ENCODE peak calls at places on chromosomes 11 and 22, in nine cellular contexts. G, F, H, I, R, N, U, O and W are unnamed samples.

GRCh38 chr22:30869996-30870395 is 98.6 kb downstream of the MORC2 start:
- DNase-seq in U (no peak), N (no peak), R (no peak), O (no peak), G (no peak), F (no peak), H (no peak), I (no peak), W (no peak)

GRCh38 chr11:68987211-68987610 is 6.4 kb upstream of the MRGPRD start:
- DNase-seq in U (no peak), G (no peak), I (peak; percentile 8), H (no peak), O (no peak), N (no peak), F (no peak), R (no peak), W (no peak)

GRCh38 chr11:118086913-118087768 is at the start of gene SMIM35:
- DNase-seq in U (no peak), F (no peak), N (no peak), R (no peak), G (no peak), I (no peak), O (no peak), H (no peak), W (no peak)

GRCh38 chr22:27820896-27821866 is 19.6 kb upstream of the MN1 start:
- DNase-seq in F (no peak), G (no peak), O (no peak), H (no peak), U (no peak), I (peak; percentile 63), R (no peak), N (no peak), W (no peak)

GRCh38 chr11:119375629-119376196 is 5.8 kb downstream of the USP2 start:
- DNase-seq in H (peak; percentile 60), I (peak; percentile 86), O (peak; percentile 34), U (no peak), F (peak; percentile 27), R (no peak), N (no peak), G (peak; percentile 93), W (no peak)

GRCh38 chr11:113331436-113331835 is 17.1 kb downstream of the TTC12 start:
- DNase-seq in I (no peak), F (no peak), G (no peak), H (no peak), N (no peak), O (no peak), U (no peak), R (no peak), W (no peak)

GRCh38 chr11:126282361-126282741 is 542 bp upstream of the TIRAP start:
- DNase-seq in U (no peak), I (no peak), H (peak; percentile 47), N (no peak), F (peak; percentile 39), O (peak; percentile 50), G (peak; percentile 52), R (no peak), W (no peak)

GRCh38 chr11:80167766-80168165 is 726.9 kb upstream of the TENM4 start:
- DNase-seq in F (no peak), R (peak; percentile 15), I (no peak), N (no peak), G (no peak), U (no peak), O (no peak), H (peak; percentile 49), W (no peak)

GRCh38 chr11:58573451-58574104 is 2.1 kb downstream of the LPXN start:
- DNase-seq in H (peak; percentile 84), U (no peak), N (no peak), F (peak; percentile 88), O (no peak), I (peak; percentile 40), R (peak; percentile 84), G (peak; percentile 52), W (peak; percentile 79)

GRCh38 chr22:22576244-22576988 is 17.4 kb upstream of the PRAME start:
- DNase-seq in U (no peak), R (peak; percentile 55), F (peak; percentile 45), I (no peak), G (peak; percentile 41), N (no peak), H (peak; percentile 29), O (peak; percentile 78), W (no peak)

GRCh38 chr22:25113316-25113721 is 86.3 kb upstream of the CRYBB3 start:
- DNase-seq in U (no peak), N (no peak), H (no peak), O (no peak), G (no peak), I (no peak), R (no peak), F (no peak), W (no peak)

GRCh38 chr11:95282337-95282751 is 51.3 kb upstream of the SESN3 start:
- DNase-seq in H (peak; percentile 69), N (no peak), U (no peak), O (no peak), I (peak; percentile 62), G (no peak), F (no peak), R (peak; percentile 65), W (no peak)

GRCh38 chr22:27317156-27317555 is 484.4 kb downstream of the MN1 start:
- DNase-seq in O (no peak), R (peak; percentile 12), N (no peak), H (no peak), I (no peak), F (no peak), U (no peak), G (no peak), W (no peak)

GRCh38 chr22:36736701-36737320 is 33.3 kb upstream of the CACNG2 start:
- DNase-seq in I (no peak), O (no peak), F (no peak), G (no peak), H (no peak), N (no peak), U (no peak), R (no peak), W (no peak)

GRCh38 chr22:25448435-25449051 is 115.9 kb upstream of the GRK3 start:
- DNase-seq in R (peak; percentile 25), F (peak; percentile 13), O (peak; percentile 28), U (no peak), H (peak; percentile 13), I (no peak), G (no peak), N (no peak), W (no peak)

GRCh38 chr11:27456140-27456801 is 16.3 kb downstream of the LGR4 start:
- DNase-seq in H (peak; percentile 51), I (no peak), F (no peak), G (no peak), U (no peak), N (no peak), R (no peak), O (no peak), W (peak; percentile 39)

GRCh38 chr11:37320921-37321320 is 722.9 kb upstream of the RAG2 start:
- DNase-seq in N (no peak), R (no peak), G (no peak), H (no peak), I (no peak), O (no peak), F (no peak), U (no peak), W (peak; percentile 65)

GRCh38 chr22:49971232-49972162 is 10.9 kb downstream of the PIM3 start:
- DNase-seq in N (no peak), I (no peak), U (no peak), F (peak; percentile 9), H (peak; percentile 51), R (peak; percentile 57), O (peak; percentile 49), G (peak; percentile 92), W (no peak)

GRCh38 chr11:47259178-47259977 is 1.6 kb downstream of the NR1H3 start:
- DNase-seq in R (peak; percentile 61), H (peak; percentile 31), N (no peak), U (no peak), O (peak; percentile 48), F (no peak), G (no peak), I (no peak), W (no peak)

GRCh38 chr22:40417881-40418280 is 47.5 kb downstream of the SGSM3 start:
- DNase-seq in R (no peak), G (no peak), F (no peak), O (no peak), I (no peak), N (no peak), U (no peak), H (no peak), W (no peak)

GRCh38 chr22:40415531-40416266 is 45.3 kb downstream of the SGSM3 start:
- DNase-seq in H (no peak), F (no peak), I (no peak), R (peak; percentile 43), G (no peak), O (no peak), N (no peak), U (no peak), W (no peak)

GRCh38 chr22:40416267-40416570 is 45.8 kb downstream of the SGSM3 start:
- DNase-seq in O (no peak), H (no peak), R (no peak), G (no peak), F (no peak), I (no peak), U (no peak), N (no peak), W (no peak)

GRCh38 chr22:40416636-40417035 is 46.2 kb downstream of the SGSM3 start:
- DNase-seq in O (no peak), G (no peak), H (no peak), I (no peak), F (no peak), N (no peak), R (no peak), U (no peak), W (no peak)

GRCh38 chr22:40417041-40417440 is 46.6 kb downstream of the SGSM3 start:
- DNase-seq in U (no peak), F (no peak), G (no peak), R (no peak), N (no peak), O (no peak), H (no peak), I (no peak), W (no peak)
- TF ChIP-seq CTCF in U (no peak), F (no peak), G (no peak), R (no peak), N (no peak), O (no peak), H (no peak), I (no peak), W (no peak)

GRCh38 chr11:4190519-4190918 is 95.9 kb downstream of the RRM1 start:
- DNase-seq in F (no peak), N (no peak), G (no peak), H (no peak), I (no peak), R (no peak), O (no peak), U (no peak), W (no peak)
- H3K4me3 ChIP-seq in F (no peak overlapping the region), N (no peak overlapping the region), G (no peak overlapping the region), H (no peak overlapping the region), I (no peak overlapping the region), R (no peak overlapping the region), O (no peak overlapping the region), U (no peak overlapping the region), W (no peak overlapping the region)

GRCh38 chr11:9095421-9095820 is 4.0 kb upstream of the SCUBE2 start:
- DNase-seq in O (no peak), U (no peak), H (no peak), R (peak; percentile 39), F (no peak), N (no peak), I (no peak), G (no peak), W (no peak)
- TF ChIP-seq CTCF in O (peak; percentile 35), U (no peak), H (peak; percentile 26), R (peak; percentile 54), F (peak; percentile 44), N (peak; percentile 35), I (peak; percentile 38), G (peak; percentile 21), W (peak; percentile 21)

GRCh38 chr11:115464269-115464668 is 39.9 kb downstream of the CADM1 start:
- DNase-seq in O (no peak), H (peak; percentile 58), N (no peak), U (no peak), I (no peak), F (no peak), R (no peak), G (no peak), W (no peak)
- H3K4me3 ChIP-seq in O (no peak overlapping the region), H (no peak overlapping the region), N (no peak overlapping the region), U (no peak overlapping the region), I (no peak overlapping the region), F (no peak overlapping the region), R (no peak overlapping the region), G (no peak overlapping the region), W (no peak overlapping the region)